ENCODE peak calls at places on chromosomes 5 and 9, in six cellular contexts. One of them, this sample, is unnamed.

GRCh38 chr9:135736979-135737839 is 35.2 kb downstream of the KCNT1 start:
- DNase-seq in T-helper 1 cell: no peak
- DNase-seq in upper lobe of left lung: no peak
- DNase-seq in ovary: no peak
- DNase-seq in iris pigment epithelial cell: no peak
- DNase-seq in T1000: no peak
- DNase-seq in this sample: no peak

GRCh38 chr9:28293691-28294090 is 720.4 kb upstream of the C9orf72 start:
- DNase-seq in T-helper 1 cell: no peak
- DNase-seq in upper lobe of left lung: no peak
- DNase-seq in ovary: no peak
- DNase-seq in iris pigment epithelial cell: no peak
- DNase-seq in T1000: no peak
- DNase-seq in this sample: no peak

GRCh38 chr9:35967042-35967441 is 9.1 kb upstream of the OR2S2 start:
- DNase-seq in T-helper 1 cell: no peak
- DNase-seq in upper lobe of left lung: no peak
- DNase-seq in ovary: no peak
- DNase-seq in iris pigment epithelial cell: no peak
- DNase-seq in T1000: no peak
- DNase-seq in this sample: no peak

GRCh38 chr5:157961828-157962390 is 103.0 kb upstream of the CLINT1 start:
- DNase-seq in T-helper 1 cell: no peak
- DNase-seq in upper lobe of left lung: no peak
- DNase-seq in ovary: no peak
- DNase-seq in iris pigment epithelial cell: no peak
- DNase-seq in T1000: no peak
- DNase-seq in this sample: no peak

GRCh38 chr9:27308691-27309390 is 11.9 kb upstream of the EQTN start:
- DNase-seq in T-helper 1 cell: no peak
- DNase-seq in upper lobe of left lung: no peak
- DNase-seq in ovary: no peak
- DNase-seq in iris pigment epithelial cell: no peak
- DNase-seq in T1000: no peak
- DNase-seq in this sample: no peak

GRCh38 chr5:133203317-133204305 is 151.8 kb downstream of the HSPA4 start:
- DNase-seq in T-helper 1 cell: no peak
- DNase-seq in upper lobe of left lung: no peak
- DNase-seq in ovary: no peak
- DNase-seq in iris pigment epithelial cell: no peak
- DNase-seq in T1000: no peak
- DNase-seq in this sample: no peak

GRCh38 chr9:78828521-78828920 is 531.6 kb downstream of the PSAT1 start:
- DNase-seq in T-helper 1 cell: no peak
- DNase-seq in upper lobe of left lung: no peak
- DNase-seq in ovary: no peak
- DNase-seq in iris pigment epithelial cell: no peak
- DNase-seq in T1000: no peak
- DNase-seq in this sample: no peak

GRCh38 chr5:9354336-9355081 is 191.4 kb downstream of the SEMA5A start:
- DNase-seq in T-helper 1 cell: no peak
- DNase-seq in upper lobe of left lung: no peak
- DNase-seq in ovary: no peak
- DNase-seq in iris pigment epithelial cell: no peak
- DNase-seq in T1000: no peak
- DNase-seq in this sample: no peak

GRCh38 chr5:960551-960950 is 48.1 kb upstream of the NKD2 start:
- DNase-seq in T-helper 1 cell: no peak
- DNase-seq in upper lobe of left lung: no peak
- DNase-seq in ovary: no peak
- DNase-seq in iris pigment epithelial cell: no peak
- DNase-seq in T1000: no peak
- DNase-seq in this sample: no peak

GRCh38 chr5:128284236-128284635 is 200.7 kb downstream of the SLC12A2 start:
- DNase-seq in T-helper 1 cell: no peak
- DNase-seq in upper lobe of left lung: no peak
- DNase-seq in ovary: no peak
- DNase-seq in iris pigment epithelial cell: no peak
- DNase-seq in T1000: no peak
- DNase-seq in this sample: no peak

GRCh38 chr5:119470851-119471451 is 18.7 kb downstream of the HSD17B4 start:
- DNase-seq in T-helper 1 cell: no peak
- DNase-seq in upper lobe of left lung: no peak
- DNase-seq in ovary: no peak
- DNase-seq in iris pigment epithelial cell: peak
- DNase-seq in T1000: no peak
- DNase-seq in this sample: no peak

GRCh38 chr9:4796988-4797956 is 4.5 kb downstream of the RCL1 start:
- DNase-seq in T-helper 1 cell: peak
- DNase-seq in upper lobe of left lung: no peak
- DNase-seq in ovary: no peak
- DNase-seq in iris pigment epithelial cell: peak
- DNase-seq in T1000: no peak
- DNase-seq in this sample: no peak

GRCh38 chr5:144941-145340 is 46.4 kb upstream of the LRRC14B start:
- DNase-seq in T-helper 1 cell: no peak
- DNase-seq in upper lobe of left lung: no peak
- DNase-seq in ovary: no peak
- DNase-seq in iris pigment epithelial cell: no peak
- DNase-seq in T1000: no peak
- DNase-seq in this sample: no peak

GRCh38 chr5:151719228-151719861 is 32.6 kb upstream of the SPARC start:
- DNase-seq in T-helper 1 cell: peak
- DNase-seq in upper lobe of left lung: no peak
- DNase-seq in ovary: no peak
- DNase-seq in iris pigment epithelial cell: peak
- DNase-seq in T1000: no peak
- DNase-seq in this sample: no peak

GRCh38 chr9:79256691-79257213 is 315.0 kb upstream of the TLE4 start:
- DNase-seq in T-helper 1 cell: no peak
- DNase-seq in upper lobe of left lung: no peak
- DNase-seq in ovary: no peak
- DNase-seq in iris pigment epithelial cell: peak
- DNase-seq in T1000: no peak
- DNase-seq in this sample: no peak

GRCh38 chr9:136886610-136887597 is 588 bp downstream of the TRAF2 start:
- DNase-seq in T-helper 1 cell: peak
- DNase-seq in upper lobe of left lung: peak
- DNase-seq in ovary: no peak
- DNase-seq in iris pigment epithelial cell: peak
- DNase-seq in T1000: no peak
- DNase-seq in this sample: peak

GRCh38 chr5:135105105-135105484 is 71.1 kb upstream of the PITX1 start:
- DNase-seq in T-helper 1 cell: no peak
- DNase-seq in upper lobe of left lung: no peak
- DNase-seq in ovary: no peak
- DNase-seq in iris pigment epithelial cell: no peak
- DNase-seq in T1000: no peak
- DNase-seq in this sample: no peak

GRCh38 chr9:108552459-108553040 is 303.2 kb downstream of the ACTL7B start:
- DNase-seq in T-helper 1 cell: no peak
- DNase-seq in upper lobe of left lung: peak
- DNase-seq in ovary: no peak
- DNase-seq in iris pigment epithelial cell: peak
- DNase-seq in T1000: no peak
- DNase-seq in this sample: no peak

GRCh38 chr5:132591140-132591539 is 34.4 kb downstream of the RAD50 start:
- DNase-seq in T-helper 1 cell: peak
- DNase-seq in upper lobe of left lung: no peak
- DNase-seq in ovary: no peak
- DNase-seq in iris pigment epithelial cell: peak
- DNase-seq in T1000: no peak
- DNase-seq in this sample: no peak

GRCh38 chr5:31193591-31194457 is at the start of gene CDH6:
- DNase-seq in T-helper 1 cell: no peak
- DNase-seq in upper lobe of left lung: no peak
- DNase-seq in ovary: no peak
- DNase-seq in iris pigment epithelial cell: peak
- DNase-seq in T1000: peak
- DNase-seq in this sample: no peak

GRCh38 chr5:96893342-96893741 is 17.0 kb downstream of the ERAP2 start:
- DNase-seq in T-helper 1 cell: no peak
- DNase-seq in upper lobe of left lung: no peak
- DNase-seq in ovary: no peak
- DNase-seq in iris pigment epithelial cell: peak
- DNase-seq in T1000: no peak
- DNase-seq in this sample: no peak

GRCh38 chr9:77960356-77961153 is 71.1 kb downstream of the GNAQ start:
- DNase-seq in T-helper 1 cell: no peak
- DNase-seq in upper lobe of left lung: no peak
- DNase-seq in ovary: no peak
- DNase-seq in iris pigment epithelial cell: no peak
- DNase-seq in T1000: no peak
- DNase-seq in this sample: no peak

GRCh38 chr5:142611154-142611553 is 74.7 kb downstream of the FGF1 start:
- DNase-seq in T-helper 1 cell: peak
- DNase-seq in upper lobe of left lung: peak
- DNase-seq in ovary: peak
- DNase-seq in iris pigment epithelial cell: peak
- DNase-seq in T1000: peak
- DNase-seq in this sample: peak

GRCh38 chr5:143509758-143510221 is 106.3 kb upstream of the NR3C1 start:
- DNase-seq in T-helper 1 cell: peak
- DNase-seq in upper lobe of left lung: no peak
- DNase-seq in ovary: no peak
- DNase-seq in iris pigment epithelial cell: no peak
- DNase-seq in T1000: no peak
- DNase-seq in this sample: no peak

GRCh38 chr5:6705959-6706358 is 7.3 kb upstream of the TENT4A start:
- DNase-seq in T-helper 1 cell: no peak
- DNase-seq in upper lobe of left lung: no peak
- DNase-seq in ovary: no peak
- DNase-seq in iris pigment epithelial cell: no peak
- DNase-seq in T1000: no peak
- DNase-seq in this sample: no peak

GRCh38 chr5:23419115-23419514 is 88.3 kb upstream of the PRDM9 start:
- DNase-seq in T-helper 1 cell: no peak
- DNase-seq in upper lobe of left lung: no peak
- DNase-seq in ovary: no peak
- DNase-seq in iris pigment epithelial cell: peak
- DNase-seq in T1000: no peak
- DNase-seq in this sample: no peak

GRCh38 chr9:21812945-21813568 is 10.6 kb downstream of the MTAP start:
- DNase-seq in T-helper 1 cell: peak
- DNase-seq in upper lobe of left lung: peak
- DNase-seq in ovary: peak
- DNase-seq in iris pigment epithelial cell: peak
- DNase-seq in T1000: peak
- DNase-seq in this sample: peak

GRCh38 chr9:841371-842209 is at the start of gene DMRT1:
- DNase-seq in T-helper 1 cell: no peak
- DNase-seq in upper lobe of left lung: peak
- DNase-seq in ovary: no peak
- DNase-seq in iris pigment epithelial cell: no peak
- DNase-seq in T1000: no peak
- DNase-seq in this sample: no peak

GRCh38 chr5:172832383-172833315 is 1.4 kb upstream of the ERGIC1 start:
- DNase-seq in T-helper 1 cell: no peak
- DNase-seq in upper lobe of left lung: no peak
- DNase-seq in ovary: no peak
- DNase-seq in iris pigment epithelial cell: no peak
- DNase-seq in T1000: no peak
- DNase-seq in this sample: no peak

GRCh38 chr9:135795391-135795790 is 93.4 kb downstream of the KCNT1 start:
- DNase-seq in T-helper 1 cell: no peak
- DNase-seq in upper lobe of left lung: no peak
- DNase-seq in ovary: no peak
- DNase-seq in iris pigment epithelial cell: no peak
- DNase-seq in T1000: no peak
- DNase-seq in this sample: no peak

GRCh38 chr9:131254107-131254491 is 22.2 kb downstream of the FAM78A start:
- DNase-seq in T-helper 1 cell: no peak
- DNase-seq in upper lobe of left lung: no peak
- DNase-seq in ovary: no peak
- DNase-seq in iris pigment epithelial cell: no peak
- DNase-seq in T1000: no peak
- DNase-seq in this sample: no peak

GRCh38 chr5:80781356-80781755 is 126.6 kb upstream of the DHFR start:
- DNase-seq in T-helper 1 cell: no peak
- DNase-seq in upper lobe of left lung: no peak
- DNase-seq in ovary: no peak
- DNase-seq in iris pigment epithelial cell: peak
- DNase-seq in T1000: no peak
- DNase-seq in this sample: no peak

GRCh38 chr5:18202147-18202546 is 567.9 kb downstream of the TAF11L14 start:
- DNase-seq in T-helper 1 cell: no peak
- DNase-seq in upper lobe of left lung: no peak
- DNase-seq in ovary: no peak
- DNase-seq in iris pigment epithelial cell: peak
- DNase-seq in T1000: no peak
- DNase-seq in this sample: no peak

GRCh38 chr5:168734657-168735344 is 155.6 kb upstream of the PANK3 start:
- DNase-seq in T-helper 1 cell: no peak
- DNase-seq in upper lobe of left lung: no peak
- DNase-seq in ovary: peak
- DNase-seq in iris pigment epithelial cell: no peak
- DNase-seq in T1000: no peak
- DNase-seq in this sample: no peak

GRCh38 chr9:118459832-118460425 is 755.7 kb downstream of the TLR4 start:
- DNase-seq in T-helper 1 cell: no peak
- DNase-seq in upper lobe of left lung: no peak
- DNase-seq in ovary: no peak
- DNase-seq in iris pigment epithelial cell: no peak
- DNase-seq in T1000: no peak
- DNase-seq in this sample: no peak

GRCh38 chr5:109191153-109191558 is 218.6 kb downstream of the PJA2 start:
- DNase-seq in T-helper 1 cell: peak
- DNase-seq in upper lobe of left lung: no peak
- DNase-seq in ovary: no peak
- DNase-seq in iris pigment epithelial cell: peak
- DNase-seq in T1000: no peak
- DNase-seq in this sample: no peak

GRCh38 chr5:176542135-176542595 is 5.0 kb upstream of the RNF44 start:
- DNase-seq in T-helper 1 cell: peak
- DNase-seq in upper lobe of left lung: peak
- DNase-seq in ovary: peak
- DNase-seq in iris pigment epithelial cell: no peak
- DNase-seq in T1000: no peak
- DNase-seq in this sample: peak

GRCh38 chr5:91111473-91112238 is 271.5 kb downstream of the ARRDC3 start:
- DNase-seq in T-helper 1 cell: no peak
- DNase-seq in upper lobe of left lung: no peak
- DNase-seq in ovary: no peak
- DNase-seq in iris pigment epithelial cell: no peak
- DNase-seq in T1000: no peak
- DNase-seq in this sample: no peak